ENCODE peak calls at places on chromosomes 13 and 19, in six cellular contexts. One of them, this sample, is unnamed.

GRCh38 chr19:7628589-7629311 is 595 bp downstream of the XAB2 start:
- DNase-seq in HEK293T: no peak
- DNase-seq in kidney epithelial cell: no peak
- DNase-seq in stimulated activated CD8-positive, alpha-beta memory T cell treated with anti-CD3 and anti-CD28 coated beads, Interleukin-2, amount 100 ng/mL, for 48 hours: no peak
- DNase-seq in IMR-90: no peak
- DNase-seq in NCI-H1417: no peak
- DNase-seq in this sample: no peak

GRCh38 chr13:51549050-51549449 is 35.2 kb upstream of the WDFY2 start:
- DNase-seq in kidney epithelial cell: no peak
- DNase-seq in stimulated activated CD8-positive, alpha-beta memory T cell treated with anti-CD3 and anti-CD28 coated beads, Interleukin-2, amount 100 ng/mL, for 48 hours: no peak
- DNase-seq in IMR-90: no peak
- DNase-seq in HEK293T: no peak
- DNase-seq in NCI-H1417: no peak
- DNase-seq in this sample: peak

GRCh38 chr13:32210081-32210480 is 105.1 kb downstream of the ZAR1L start:
- DNase-seq in HEK293T: no peak
- DNase-seq in IMR-90: no peak
- DNase-seq in kidney epithelial cell: no peak
- DNase-seq in stimulated activated CD8-positive, alpha-beta memory T cell treated with anti-CD3 and anti-CD28 coated beads, Interleukin-2, amount 100 ng/mL, for 48 hours: no peak
- DNase-seq in NCI-H1417: no peak
- DNase-seq in this sample: no peak

GRCh38 chr13:69199664-69200063 is 908.0 kb upstream of the ATXN8OS start:
- DNase-seq in IMR-90: no peak
- DNase-seq in NCI-H1417: no peak
- DNase-seq in stimulated activated CD8-positive, alpha-beta memory T cell treated with anti-CD3 and anti-CD28 coated beads, Interleukin-2, amount 100 ng/mL, for 48 hours: no peak
- DNase-seq in HEK293T: peak
- DNase-seq in kidney epithelial cell: no peak
- DNase-seq in this sample: no peak

GRCh38 chr19:35963514-35963913 is 27.3 kb downstream of the LRFN3 start:
- DNase-seq in HEK293T: peak
- DNase-seq in stimulated activated CD8-positive, alpha-beta memory T cell treated with anti-CD3 and anti-CD28 coated beads, Interleukin-2, amount 100 ng/mL, for 48 hours: peak
- DNase-seq in kidney epithelial cell: peak
- DNase-seq in NCI-H1417: no peak
- DNase-seq in IMR-90: peak
- DNase-seq in this sample: peak

GRCh38 chr13:45167611-45168554 is 33.0 kb downstream of the KCTD4 start:
- DNase-seq in HEK293T: no peak
- DNase-seq in NCI-H1417: no peak
- DNase-seq in IMR-90: no peak
- DNase-seq in stimulated activated CD8-positive, alpha-beta memory T cell treated with anti-CD3 and anti-CD28 coated beads, Interleukin-2, amount 100 ng/mL, for 48 hours: no peak
- DNase-seq in kidney epithelial cell: no peak
- DNase-seq in this sample: peak

GRCh38 chr13:65911546-65912193 is 1318.5 kb downstream of the PCDH9 start:
- DNase-seq in stimulated activated CD8-positive, alpha-beta memory T cell treated with anti-CD3 and anti-CD28 coated beads, Interleukin-2, amount 100 ng/mL, for 48 hours: no peak
- DNase-seq in HEK293T: no peak
- DNase-seq in kidney epithelial cell: no peak
- DNase-seq in IMR-90: no peak
- DNase-seq in NCI-H1417: no peak
- DNase-seq in this sample: no peak

GRCh38 chr13:71169125-71169524 is 697.9 kb downstream of the DACH1 start:
- DNase-seq in stimulated activated CD8-positive, alpha-beta memory T cell treated with anti-CD3 and anti-CD28 coated beads, Interleukin-2, amount 100 ng/mL, for 48 hours: no peak
- DNase-seq in HEK293T: no peak
- DNase-seq in kidney epithelial cell: no peak
- DNase-seq in NCI-H1417: no peak
- DNase-seq in IMR-90: no peak
- DNase-seq in this sample: no peak

GRCh38 chr13:100811431-100811830 is 136.8 kb upstream of the TMTC4 start:
- DNase-seq in stimulated activated CD8-positive, alpha-beta memory T cell treated with anti-CD3 and anti-CD28 coated beads, Interleukin-2, amount 100 ng/mL, for 48 hours: no peak
- DNase-seq in HEK293T: no peak
- DNase-seq in kidney epithelial cell: no peak
- DNase-seq in NCI-H1417: no peak
- DNase-seq in IMR-90: no peak
- DNase-seq in this sample: no peak

GRCh38 chr13:47188802-47189201 is 291.9 kb upstream of the HTR2A start:
- DNase-seq in IMR-90: peak
- DNase-seq in NCI-H1417: no peak
- DNase-seq in kidney epithelial cell: no peak
- DNase-seq in HEK293T: no peak
- DNase-seq in stimulated activated CD8-positive, alpha-beta memory T cell treated with anti-CD3 and anti-CD28 coated beads, Interleukin-2, amount 100 ng/mL, for 48 hours: no peak
- DNase-seq in this sample: peak

GRCh38 chr13:112810608-112811007 is 120.8 kb downstream of the ATP11A start:
- DNase-seq in kidney epithelial cell: no peak
- DNase-seq in IMR-90: no peak
- DNase-seq in stimulated activated CD8-positive, alpha-beta memory T cell treated with anti-CD3 and anti-CD28 coated beads, Interleukin-2, amount 100 ng/mL, for 48 hours: no peak
- DNase-seq in NCI-H1417: no peak
- DNase-seq in HEK293T: no peak
- DNase-seq in this sample: no peak

GRCh38 chr19:53504903-53505302 is 33.0 kb upstream of the ZNF331 start:
- DNase-seq in kidney epithelial cell: no peak
- DNase-seq in NCI-H1417: no peak
- DNase-seq in stimulated activated CD8-positive, alpha-beta memory T cell treated with anti-CD3 and anti-CD28 coated beads, Interleukin-2, amount 100 ng/mL, for 48 hours: no peak
- DNase-seq in HEK293T: no peak
- DNase-seq in IMR-90: no peak
- DNase-seq in this sample: no peak

GRCh38 chr19:50414850-50415660 is 3.7 kb upstream of the SPIB start:
- DNase-seq in HEK293T: peak
- DNase-seq in stimulated activated CD8-positive, alpha-beta memory T cell treated with anti-CD3 and anti-CD28 coated beads, Interleukin-2, amount 100 ng/mL, for 48 hours: peak
- DNase-seq in IMR-90: peak
- DNase-seq in kidney epithelial cell: no peak
- DNase-seq in NCI-H1417: peak
- DNase-seq in this sample: peak

This sample was measured in epithelial cell of esophagus.